ENCODE peak calls at places on chromosome 19, in eight cellular contexts. Y is hepatocyte; G is fibroblast of mammary gland; O is uterus; Q is MG63; C is AG09309; E is naive thymus-derived CD4-positive, alpha-beta T cell; W is thoracic aorta. D is an unnamed sample.

GRCh38 chr19:12786149-12786870 is 5.0 kb upstream of the JUNB start:
- DNase-seq in Y (no peak), G (no peak), O (no peak), Q (peak), C (no peak), E (no peak), W (no peak), D (peak)

GRCh38 chr19:18292810-18293641 is 11.6 kb upstream of the JUND start:
- DNase-seq in Y (peak), G (peak), O (peak), Q (no peak), C (no peak), E (no peak), W (peak), D (peak)

GRCh38 chr19:31730270-31730669 is 381.0 kb upstream of the TSHZ3 start:
- DNase-seq in Y (no peak), G (no peak), O (no peak), Q (no peak), C (no peak), E (no peak), W (no peak), D (no peak)

GRCh38 chr19:18940791-18941627 is at the start of gene HOMER3:
- DNase-seq in Y (peak), G (peak), O (peak), Q (peak), C (no peak), E (peak), W (peak), D (peak)

GRCh38 chr19:24141612-24142011 is 54.6 kb downstream of the ZNF254 start:
- DNase-seq in Y (no peak), G (no peak), O (no peak), Q (no peak), C (no peak), E (no peak), W (no peak), D (no peak)

GRCh38 chr19:13401388-13401787 is 104.9 kb downstream of the CACNA1A start:
- DNase-seq in Y (no peak), G (peak), O (no peak), Q (peak), C (no peak), E (no peak), W (no peak), D (no peak)

GRCh38 chr19:31499281-31499680 is 150.0 kb upstream of the TSHZ3 start:
- DNase-seq in Y (no peak), G (no peak), O (no peak), Q (no peak), C (no peak), E (no peak), W (no peak), D (no peak)

GRCh38 chr19:1045247-1045603 is 5.3 kb downstream of the ABCA7 start:
- DNase-seq in Y (no peak), G (peak), O (no peak), Q (peak), C (no peak), E (peak), W (no peak), D (peak)

GRCh38 chr19:56142087-56142787 is 1.1 kb downstream of the ZNF444 start:
- DNase-seq in Y (peak), G (no peak), O (no peak), Q (no peak), C (no peak), E (no peak), W (no peak), D (no peak)

GRCh38 chr19:1259206-1259872 is 9.8 kb upstream of the CIRBP start:
- DNase-seq in Y (peak), G (peak), O (peak), Q (peak), C (no peak), E (peak), W (no peak), D (peak)

GRCh38 chr19:7596191-7596937 is 701 bp downstream of the CAMSAP3 start:
- DNase-seq in Y (peak), G (no peak), O (no peak), Q (no peak), C (no peak), E (no peak), W (no peak), D (no peak)

GRCh38 chr19:50465986-50466771 is 10.1 kb upstream of the EMC10 start:
- DNase-seq in Y (peak), G (no peak), O (no peak), Q (no peak), C (no peak), E (no peak), W (no peak), D (peak)

GRCh38 chr19:50264483-50265186 is 61.2 kb downstream of the MYH14 start:
- DNase-seq in Y (no peak), G (peak), O (no peak), Q (no peak), C (no peak), E (no peak), W (no peak), D (no peak)

GRCh38 chr19:1324792-1325567 is 39.3 kb downstream of the EFNA2 start:
- DNase-seq in Y (no peak), G (peak), O (peak), Q (peak), C (no peak), E (no peak), W (no peak), D (no peak)

GRCh38 chr19:33902802-33903488 is 106.3 kb downstream of the KCTD15 start:
- DNase-seq in Y (no peak), G (no peak), O (no peak), Q (no peak), C (no peak), E (no peak), W (no peak), D (no peak)

GRCh38 chr19:49432141-49433073 is 7.2 kb downstream of the GFY start:
- DNase-seq in Y (no peak), G (no peak), O (no peak), Q (no peak), C (no peak), E (no peak), W (no peak), D (no peak)

GRCh38 chr19:19634516-19635312 is 6.7 kb upstream of the LPAR2 start:
- DNase-seq in Y (no peak), G (no peak), O (no peak), Q (no peak), C (no peak), E (no peak), W (no peak), D (peak)

GRCh38 chr19:17872251-17873001 is 681 bp downstream of the SLC5A5 start:
- DNase-seq in Y (no peak), G (no peak), O (no peak), Q (no peak), C (no peak), E (no peak), W (no peak), D (peak)

GRCh38 chr19:15200575-15201364 is at the start of gene NOTCH3:
- DNase-seq in Y (peak), G (no peak), O (no peak), Q (no peak), C (no peak), E (no peak), W (no peak), D (peak)
- H3K4me3 ChIP-seq in Y (peak), G (peak), O (peak), Q (peak), C (peak), E (no peak), W (peak), D (peak)

DNA sequence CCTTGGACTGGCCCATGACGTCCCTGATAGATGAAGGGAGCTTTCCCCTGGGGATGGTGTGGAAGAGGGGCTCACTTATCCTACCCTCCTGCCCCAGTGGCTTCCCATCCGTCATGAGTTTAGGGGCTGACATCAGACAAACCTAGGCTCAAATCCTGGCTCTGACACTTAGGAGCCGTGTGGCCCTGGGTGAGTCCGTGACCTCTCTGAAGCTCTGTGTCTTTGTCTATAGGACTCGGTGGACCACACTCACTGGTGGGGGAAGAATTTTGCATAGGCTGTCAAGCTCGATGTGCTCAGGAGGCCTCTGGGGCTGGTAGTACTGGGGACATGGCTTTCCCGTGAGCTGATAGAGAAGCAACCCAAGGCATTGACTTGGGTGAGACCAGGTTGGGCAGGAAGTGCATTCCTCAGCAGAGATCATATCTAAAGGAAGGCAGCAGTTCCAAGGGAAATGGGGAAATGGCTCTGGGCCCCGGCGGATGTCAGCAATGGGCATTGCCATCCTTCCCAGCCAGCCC is 17.4 kb upstream of the AP1M2 start:
- DNase-seq in Y (no peak), G (no peak), O (no peak), Q (no peak), C (no peak), E (no peak), W (no peak), D (no peak)
- H3K4me3 ChIP-seq in Y (no peak), G (no peak), O (no peak), Q (no peak), C (no peak), E (peak), W (peak), D (peak)

DNA sequence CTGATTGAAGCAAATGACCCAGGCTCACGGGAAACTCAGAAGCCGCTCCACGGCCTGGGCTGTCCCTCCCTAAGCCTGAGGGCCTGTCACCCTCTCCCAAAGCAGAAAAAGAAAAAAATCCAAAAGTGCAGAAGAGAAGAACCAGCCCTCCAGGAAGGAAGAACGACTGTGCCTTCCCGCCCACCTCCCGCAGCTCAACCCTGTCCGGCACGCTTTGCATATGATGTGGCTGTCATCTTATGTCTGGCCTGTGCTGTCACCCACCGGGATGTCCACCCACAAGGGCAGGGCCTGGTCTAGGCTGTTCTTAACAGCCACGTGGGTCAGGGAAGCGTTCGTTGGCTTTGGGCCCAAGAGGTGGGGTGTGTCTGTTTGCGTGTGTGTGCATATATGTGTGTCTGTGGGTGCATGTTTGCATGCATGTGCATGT is 13.7 kb downstream of the ZBTB7A start:
- DNase-seq in Y (no peak), G (peak), O (no peak), Q (no peak), C (no peak), E (no peak), W (no peak), D (no peak)
- H3K4me3 ChIP-seq in Y (no peak), G (no peak), O (no peak), Q (no peak), C (no peak), E (no peak), W (peak), D (peak)

DNA sequence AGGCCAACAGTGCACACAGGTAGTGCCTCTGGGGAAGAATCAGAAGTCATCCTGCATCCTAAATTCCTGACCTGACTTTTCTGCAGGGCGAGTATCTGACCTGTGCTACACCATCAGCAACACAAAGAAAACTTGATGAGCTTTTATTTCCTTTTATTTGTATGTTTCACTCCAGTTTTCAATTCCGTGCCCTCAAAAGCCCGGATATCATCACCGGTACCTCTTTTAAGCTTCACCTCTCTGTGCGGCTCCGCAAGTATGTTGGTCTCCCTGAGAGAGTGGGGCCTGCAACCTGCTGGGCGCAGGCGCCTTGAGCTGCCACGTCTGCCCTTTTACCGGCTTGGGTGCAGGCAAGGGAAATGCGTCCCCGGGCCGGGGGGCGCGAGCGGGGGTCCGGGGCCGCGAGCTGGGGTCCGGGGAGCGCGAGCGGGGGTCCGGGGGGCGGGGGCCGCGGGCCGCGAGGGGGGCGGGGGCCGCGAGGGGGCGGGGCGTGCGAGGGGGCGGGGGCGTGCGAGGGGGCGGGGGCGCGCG is 4.3 kb upstream of the DUXA start:
- DNase-seq in Y (peak), G (peak), O (peak), Q (peak), C (no peak), E (no peak), W (no peak), D (peak)
- H3K4me3 ChIP-seq in Y (peak), G (peak), O (peak), Q (peak), C (peak), E (peak), W (peak), D (peak)

DNA sequence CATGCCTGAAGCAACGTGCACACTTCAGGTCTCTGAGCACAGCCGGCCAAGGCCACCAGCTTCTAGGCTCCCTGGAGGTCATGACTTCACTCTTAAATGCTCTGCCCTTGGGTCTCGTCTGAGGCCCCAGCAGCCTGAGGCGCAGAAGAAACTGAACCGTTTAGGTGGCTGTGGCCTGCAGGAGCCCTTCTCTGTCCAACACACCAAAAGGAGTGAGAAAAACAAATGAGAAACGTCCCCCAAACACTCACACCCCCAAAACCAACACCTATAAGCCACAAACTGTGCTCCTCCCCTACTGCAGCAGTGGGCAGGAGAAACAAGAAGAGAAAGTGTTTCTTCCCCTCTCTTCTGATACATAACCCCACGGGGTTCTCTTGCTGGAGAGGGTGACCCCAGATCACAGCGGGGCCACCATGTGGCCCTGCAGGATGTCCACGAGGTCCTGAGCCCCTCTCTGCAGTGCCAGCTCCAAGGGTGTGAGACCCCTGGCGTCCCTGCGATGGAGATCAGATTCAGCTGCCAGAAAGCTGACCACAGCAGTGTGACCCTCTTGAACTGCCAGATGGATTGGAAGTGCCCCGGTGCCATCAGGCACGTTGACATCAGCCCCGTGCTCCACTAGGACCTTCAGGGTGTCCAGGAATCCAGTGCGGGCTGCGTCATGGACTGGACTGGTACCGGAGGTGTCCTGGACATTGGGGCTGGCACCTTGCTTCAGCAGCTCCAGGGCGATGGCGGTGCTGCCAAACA is 1.0 kb upstream of the KRI1 start:
- DNase-seq in Y (no peak), G (no peak), O (no peak), Q (no peak), C (no peak), E (peak), W (no peak), D (peak)
- H3K4me3 ChIP-seq in Y (no peak), G (peak), O (no peak), Q (peak), C (peak), E (peak), W (peak), D (peak)

GRCh38 chr19:54160948-54161347 is 1.4 kb upstream of the LENG1 start:
- DNase-seq in Y (no peak), G (no peak), O (no peak), Q (no peak), C (no peak), E (no peak), W (no peak), D (peak)
- H3K4me3 ChIP-seq in Y (no peak), G (peak), O (no peak), Q (peak), C (peak), E (no peak), W (peak), D (peak)

GRCh38 chr19:11673608-11674041 is 65.1 kb downstream of the ZNF823 start:
- DNase-seq in Y (peak), G (peak), O (peak), Q (peak), C (peak), E (no peak), W (no peak), D (peak)
- H3K4me3 ChIP-seq in Y (peak), G (peak), O (peak), Q (no peak), C (peak), E (no peak), W (peak), D (peak)

DNA sequence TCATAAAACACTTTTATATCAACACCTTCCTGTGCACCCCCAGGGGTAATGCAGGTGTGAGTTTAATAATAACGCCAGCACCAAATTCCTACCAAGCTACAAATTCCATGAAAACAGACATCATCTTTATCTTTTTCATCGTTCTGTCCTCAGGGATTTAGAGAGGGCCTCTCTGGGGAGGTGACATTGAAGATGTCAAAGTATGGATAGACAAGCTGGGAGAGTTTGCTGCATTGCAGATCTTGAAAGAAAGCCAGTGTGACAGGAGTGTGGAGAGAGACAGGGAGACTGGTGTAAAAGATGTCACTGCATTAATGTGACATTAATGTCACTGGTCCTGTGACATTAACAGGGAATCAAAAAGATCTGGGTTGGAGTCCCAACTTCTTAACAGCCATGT is 10.1 kb downstream of the CACNG6 start:
- DNase-seq in Y (no peak), G (no peak), O (no peak), Q (no peak), C (no peak), E (no peak), W (no peak), D (no peak)
- H3K4me3 ChIP-seq in Y (no peak), G (no peak), O (no peak), Q (no peak), C (no peak), E (no peak), W (no peak), D (no peak)